ENCODE peak calls at places on chromosomes 3 and 15, in four cellular contexts. N, K, P and Q are unnamed samples.

GRCh38 chr3:197718904-197719303 is 17.8 kb downstream of the RUBCN start:
- DNase-seq in N (peak), P (peak), K (no peak), Q (peak)

GRCh38 chr3:134857776-134858515 is 62.9 kb downstream of the EPHB1 start:
- DNase-seq in N (no peak), K (no peak), P (no peak), Q (no peak)

GRCh38 chr3:98945006-98945626 is 43.6 kb upstream of the DCBLD2 start:
- DNase-seq in K (no peak), N (no peak), P (no peak), Q (no peak)

GRCh38 chr3:126539558-126540250 is 15.7 kb downstream of the CHST13 start:
- DNase-seq in P (no peak), N (no peak), K (no peak), Q (no peak)

GRCh38 chr3:16048435-16049318 is 125.8 kb upstream of the GALNT15 start:
- DNase-seq in N (peak), P (no peak), K (no peak), Q (peak)

GRCh38 chr3:50436063-50436674 is 67.3 kb downstream of the CACNA2D2 start:
- DNase-seq in K (no peak), N (peak), P (no peak), Q (peak)

GRCh38 chr15:45326776-45327175 is 51.6 kb downstream of the GATM start:
- DNase-seq in N (no peak), P (no peak), K (no peak), Q (no peak)

GRCh38 chr3:23052230-23053019 is 150.7 kb upstream of the UBE2E2 start:
- DNase-seq in N (no peak), P (no peak), K (no peak), Q (peak)

GRCh38 chr3:125143982-125144652 is 68.4 kb downstream of the SLC12A8 start:
- DNase-seq in K (no peak), N (no peak), P (no peak), Q (no peak)

GRCh38 chr15:65916041-65916663 is 46.9 kb downstream of the RAB11A start:
- DNase-seq in K (no peak), N (no peak), P (no peak), Q (no peak)

GRCh38 chr3:187150599-187150998 is 11.3 kb upstream of the RPL39L start:
- DNase-seq in P (no peak), K (no peak), N (no peak), Q (no peak)

GRCh38 chr3:53938645-53939044 is 47.0 kb upstream of the SELENOK start:
- DNase-seq in N (peak), P (no peak), K (no peak), Q (peak)

GRCh38 chr3:84096188-84096587 is 862.6 kb upstream of the CADM2 start:
- DNase-seq in P (no peak), N (no peak), K (no peak), Q (no peak)

GRCh38 chr3:120689395-120689794 is 7.4 kb upstream of the HGD start:
- DNase-seq in K (no peak), N (no peak), P (no peak), Q (no peak)

GRCh38 chr3:4983739-4984510 is 4.7 kb downstream of the BHLHE40 start:
- DNase-seq in K (no peak), N (peak), P (peak), Q (peak)

GRCh38 chr3:30672959-30673358 is 66.6 kb downstream of the TGFBR2 start:
- DNase-seq in N (no peak), P (no peak), K (no peak), Q (no peak)

GRCh38 chr3:9223683-9224082 is 25.8 kb downstream of the SRGAP3 start:
- DNase-seq in N (no peak), P (no peak), K (no peak), Q (no peak)

GRCh38 chr3:151552589-151552988 is 91.7 kb upstream of the IGSF10 start:
- DNase-seq in K (no peak), N (no peak), P (no peak), Q (no peak)

GRCh38 chr3:132071043-132071442 is 36.2 kb upstream of the CPNE4 start:
- DNase-seq in P (no peak), K (no peak), N (no peak), Q (peak)

GRCh38 chr3:98602078-98602678 is 8.8 kb upstream of the CPOX start:
- DNase-seq in N (peak), P (no peak), K (no peak), Q (peak)

GRCh38 chr3:150237490-150237889 is 170.6 kb upstream of the TSC22D2 start:
- DNase-seq in N (peak), P (no peak), K (no peak), Q (peak)

GRCh38 chr3:150240891-150241290 is 167.2 kb upstream of the TSC22D2 start:
- DNase-seq in P (no peak), N (no peak), K (no peak), Q (no peak)

GRCh38 chr3:150238043-150238802 is 169.9 kb upstream of the TSC22D2 start:
- DNase-seq in P (no peak), N (peak), K (no peak), Q (peak)

GRCh38 chr3:150239764-150240163 is 168.3 kb upstream of the TSC22D2 start:
- DNase-seq in K (no peak), P (no peak), N (no peak), Q (no peak)

DNA sequence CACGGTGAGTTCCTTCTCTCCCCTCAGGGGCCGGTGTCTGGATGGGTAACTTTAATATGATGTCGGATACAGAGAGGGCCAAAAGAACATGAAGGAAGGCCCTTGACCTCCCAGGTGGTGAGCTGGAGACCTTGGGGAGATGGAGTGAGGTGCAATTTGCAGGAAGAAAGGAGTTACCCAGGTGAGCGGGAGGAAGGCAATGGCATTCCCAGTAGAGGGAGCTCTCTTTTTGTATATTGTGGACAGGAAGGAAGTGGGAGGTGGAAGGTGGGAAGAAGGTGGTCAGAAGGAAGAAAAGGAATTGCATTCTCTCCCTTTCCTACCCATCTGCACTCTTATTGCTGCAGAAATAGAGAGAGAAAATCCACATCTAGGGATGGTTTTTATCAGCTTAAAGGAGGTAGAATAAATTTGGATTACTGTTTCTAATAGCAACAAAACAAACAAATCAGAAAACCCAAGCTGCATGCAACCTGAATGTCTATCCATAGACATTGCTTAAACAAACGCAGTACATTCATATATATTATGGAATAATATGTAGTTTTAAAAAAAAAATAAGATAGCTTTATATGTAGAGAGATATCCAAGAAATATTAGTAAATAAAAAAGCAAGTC is 169.0 kb upstream of the TSC22D2 start:
- DNase-seq in K (no peak), N (peak), P (no peak), Q (peak)
- TF ChIP-seq CTCF in K (peak), N (peak), P (peak), Q (peak)

GRCh38 chr15:83571820-83572707 is 81.9 kb upstream of the ADAMTSL3 start:
- DNase-seq in K (no peak), P (no peak), N (no peak), Q (peak)
- TF ChIP-seq CTCF in K (peak), P (peak), N (peak), Q (peak)

DNA sequence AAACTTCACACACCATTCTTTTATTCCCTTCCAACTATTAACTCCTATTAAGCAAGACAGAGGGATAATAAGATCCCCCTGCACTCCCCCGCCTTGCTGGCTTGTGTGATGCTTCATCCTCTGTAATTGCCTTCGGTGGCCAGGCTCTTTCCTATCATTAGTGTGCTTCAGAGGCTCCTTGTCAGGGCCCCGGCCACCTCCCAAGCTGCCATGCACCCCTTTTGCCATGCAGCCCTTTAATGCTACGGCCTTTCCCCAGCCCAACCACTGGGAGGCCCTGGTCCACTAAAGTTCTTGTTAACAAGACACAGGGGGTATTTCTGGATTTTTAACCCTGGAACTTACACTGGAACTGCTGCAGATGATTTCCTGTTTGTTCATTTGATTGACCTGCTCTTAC is 175.9 kb upstream of the TOPAZ1 start:
- DNase-seq in N (no peak), K (no peak), P (no peak), Q (no peak)
- TF ChIP-seq CTCF in N (peak), K (no peak), P (no peak), Q (no peak)

GRCh38 chr3:177640319-177640997 is 443.2 kb upstream of the TBL1XR1 start:
- DNase-seq in P (no peak), K (no peak), N (no peak), Q (peak)
- TF ChIP-seq CTCF in P (no peak), K (no peak), N (no peak), Q (no peak)

GRCh38 chr3:42552830-42553229 is 28.9 kb downstream of the SEC22C start:
- DNase-seq in N (no peak), P (no peak), K (no peak), Q (no peak)

GRCh38 chr3:42556089-42556632 is 25.6 kb downstream of the SEC22C start:
- DNase-seq in N (peak), P (no peak), K (no peak), Q (no peak)

GRCh38 chr3:42562047-42562907 is 19.5 kb downstream of the SEC22C start:
- DNase-seq in K (no peak), P (no peak), N (no peak), Q (no peak)

DNA sequence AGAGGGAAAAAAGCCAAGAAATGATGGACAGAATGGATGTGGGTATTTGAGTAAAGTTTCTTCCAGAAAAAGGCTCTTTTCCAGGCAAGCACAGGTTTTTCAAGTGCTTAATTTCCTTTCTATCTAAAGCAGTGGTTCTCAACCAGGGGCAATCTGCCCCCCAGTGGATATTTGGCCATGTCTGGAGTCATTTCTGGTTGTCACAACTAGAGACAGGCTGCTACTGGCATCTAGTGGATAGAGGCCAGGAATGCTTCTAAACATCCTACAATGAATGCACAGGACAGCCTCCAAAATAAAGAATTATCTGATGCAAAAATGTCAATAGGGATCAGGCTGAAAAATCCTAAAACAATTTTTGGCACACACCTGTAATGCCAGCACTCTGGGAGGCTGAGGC is 23.9 kb downstream of the SEC22C start:
- DNase-seq in N (no peak), P (no peak), K (no peak), Q (no peak)
- TF ChIP-seq CTCF in N (peak), P (no peak), K (peak), Q (no peak)

DNA sequence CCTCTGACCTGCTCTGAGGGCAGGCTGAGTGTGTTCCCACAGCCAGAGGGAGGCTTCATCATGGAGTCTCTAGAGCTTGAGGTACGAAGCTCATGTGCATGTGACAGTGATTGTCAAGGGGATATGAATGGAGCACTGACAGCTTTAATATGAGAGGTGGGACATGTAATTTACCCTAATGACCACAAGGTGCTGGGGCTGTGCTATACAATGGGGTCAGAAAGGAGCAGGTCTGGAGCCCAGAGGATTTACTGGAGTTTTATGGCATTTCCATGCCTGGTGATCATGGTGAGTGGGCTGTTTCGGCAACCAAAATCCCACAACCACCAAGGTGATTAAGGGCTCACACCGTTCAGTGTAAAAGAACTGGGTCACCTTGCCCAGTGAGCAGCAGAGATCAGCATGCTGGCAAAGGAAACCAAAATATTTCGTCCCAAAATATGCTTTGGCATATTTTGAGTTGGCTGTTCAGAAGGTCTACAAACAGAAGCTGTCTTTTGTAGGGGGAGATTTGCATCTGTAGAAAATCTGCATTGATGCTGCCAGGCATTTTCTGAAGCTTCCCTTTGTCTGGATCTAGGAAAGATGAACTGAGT is 40.1 kb upstream of the RASGRF1 start:
- DNase-seq in K (no peak), N (no peak), P (no peak), Q (peak)
- TF ChIP-seq CTCF in K (no peak), N (peak), P (peak), Q (no peak)

DNA sequence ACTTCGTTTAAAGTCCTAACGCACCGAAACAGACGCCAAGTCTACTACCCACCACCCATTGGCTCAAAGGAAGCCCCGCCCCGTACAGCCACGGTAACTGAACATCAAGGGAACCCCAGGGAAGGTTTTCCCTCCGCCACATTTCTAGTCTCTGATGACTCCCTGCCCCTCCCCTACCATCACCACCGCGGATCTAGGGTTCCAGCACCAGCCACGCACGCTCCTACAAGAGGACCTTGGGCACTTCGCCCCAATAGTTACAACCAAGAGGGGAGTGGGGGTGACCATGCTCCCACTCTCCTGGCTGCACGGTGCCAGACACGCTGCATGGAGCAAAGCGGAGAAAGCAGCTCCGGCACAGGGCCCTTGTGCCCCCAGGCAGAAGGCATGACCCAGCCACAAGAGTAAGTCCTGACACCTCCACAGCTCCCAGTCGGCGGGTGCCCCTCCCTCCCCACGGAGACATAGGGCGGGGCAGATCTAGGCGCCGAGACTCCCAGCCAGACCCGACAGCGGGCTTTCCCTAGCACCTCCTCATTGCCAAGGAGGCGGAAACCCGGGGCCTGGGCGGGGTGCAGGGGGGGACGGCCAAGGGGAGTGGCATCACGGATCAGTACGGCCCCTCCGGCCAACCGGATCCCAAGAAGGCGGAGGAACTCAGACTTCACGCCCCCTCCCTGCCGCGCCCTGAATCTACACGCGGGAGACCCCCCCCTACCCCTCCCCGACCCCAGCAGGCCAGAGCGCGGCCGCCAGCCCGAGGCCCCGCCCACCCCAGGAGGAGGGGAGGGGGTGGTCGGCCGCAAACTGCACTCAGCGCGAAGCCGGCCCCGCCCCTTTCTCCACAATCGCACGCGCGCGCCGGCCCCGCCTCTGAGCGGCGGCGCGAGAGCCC is 936 bp downstream of the SIN3A start:
- DNase-seq in K (peak), P (peak), N (peak), Q (peak)
- TF ChIP-seq CTCF in K (peak), P (no peak), N (no peak), Q (no peak)

DNA sequence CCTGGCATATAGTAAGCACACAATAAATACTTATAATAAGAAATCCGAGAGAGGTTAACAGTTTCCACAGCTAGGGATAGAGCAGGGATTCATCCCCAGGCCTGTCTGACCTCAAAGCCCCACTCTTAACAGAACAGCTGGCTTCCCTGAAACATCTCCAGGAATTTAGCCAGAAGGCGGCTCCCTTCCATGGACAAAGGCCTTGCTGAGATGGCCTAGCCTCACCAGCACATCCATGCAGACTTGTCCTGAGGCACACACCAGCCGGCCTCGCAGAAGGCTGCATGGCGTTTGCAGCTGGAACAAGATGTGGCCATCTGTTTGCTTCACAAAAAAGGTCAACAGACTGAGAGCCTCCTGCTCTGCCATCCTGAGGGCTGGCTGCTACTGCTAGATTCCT is 245.4 kb downstream of the SLCO3A1 start:
- DNase-seq in K (no peak), N (no peak), P (no peak), Q (no peak)
- TF ChIP-seq CTCF in K (no peak), N (no peak), P (peak), Q (no peak)

GRCh38 chr3:65342084-65342683 is 654.4 kb upstream of the ADAMTS9 start:
- DNase-seq in P (no peak), N (peak), K (no peak), Q (peak)
- TF ChIP-seq CTCF in P (peak), N (peak), K (peak), Q (peak)

DNA sequence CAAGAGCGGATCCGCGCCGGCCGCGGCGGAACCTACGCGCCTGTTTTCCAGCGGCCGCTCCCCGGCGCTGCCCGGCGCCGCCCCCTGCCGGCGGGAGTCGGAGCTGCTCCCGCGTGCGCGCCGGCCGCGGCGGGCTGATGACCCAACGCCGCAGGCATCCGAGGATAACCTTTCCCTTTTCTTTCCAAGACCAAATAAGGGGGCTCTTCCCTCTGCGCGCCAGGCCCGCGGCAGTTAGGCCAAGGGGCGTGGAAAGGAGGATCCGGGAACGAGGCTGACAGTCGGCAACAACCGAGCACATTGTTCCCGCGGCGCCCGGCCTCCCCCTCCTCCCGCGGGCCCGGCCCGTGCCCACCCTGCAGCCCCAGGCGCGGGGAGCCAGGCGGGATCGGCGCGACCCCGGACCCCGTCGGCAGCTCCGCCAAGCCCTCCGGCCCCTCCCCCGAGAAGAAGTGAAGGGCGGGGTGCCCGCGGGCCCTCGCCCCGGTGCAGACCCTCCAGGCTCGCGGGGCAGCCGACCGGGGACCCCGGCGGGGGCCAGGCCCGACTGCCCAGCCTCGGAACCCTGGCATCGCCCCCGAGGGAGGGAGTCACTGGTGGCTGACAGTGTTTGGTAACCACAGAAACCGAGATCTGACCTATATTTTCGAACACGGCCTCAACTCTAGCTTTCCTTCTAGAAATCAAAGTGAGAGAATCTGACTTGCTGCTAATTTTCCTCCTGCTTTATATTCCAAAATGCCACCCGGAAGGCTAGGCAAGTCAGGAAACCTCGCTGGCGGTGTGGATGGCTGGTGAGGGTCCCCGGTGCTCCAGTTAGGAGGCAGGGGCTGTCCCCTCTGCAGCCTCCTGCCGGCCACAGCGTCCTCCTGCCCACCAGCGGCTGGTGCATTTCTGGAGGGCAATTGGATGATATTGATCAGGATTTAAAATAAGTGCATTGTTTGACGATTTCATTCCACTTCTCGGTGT is 45.6 kb upstream of the SYNM start:
- DNase-seq in P (peak), N (peak), K (peak), Q (peak)
- TF ChIP-seq CTCF in P (peak), N (peak), K (peak), Q (peak)